ENCODE peak calls at places on chromosomes 7 and 10, in ten cellular contexts. E is mammary epithelial cell, O is CD14-positive monocyte, H is lower lobe of right lung, I is fibroblast of lung, X is uterus, L is adrenal gland, C is astrocyte, B is Panc1, S is pancreas. G is an unnamed sample.

GRCh38 chr7:151501676-151502075 is 18.0 kb downstream of the RHEB start:
- DNase-seq in X (no peak), S (no peak), L (no peak), E (no peak), I (no peak), C (no peak), O (no peak), H (no peak), B (no peak), G (no peak)

GRCh38 chr10:178208-178607 is 43.0 kb downstream of the ZMYND11 start:
- DNase-seq in O (no peak), I (peak), E (peak), X (no peak), C (peak), L (no peak), H (no peak), S (no peak), B (peak), G (no peak)

GRCh38 chr10:100646033-100646432 is 99.3 kb upstream of the PAX2 start:
- DNase-seq in L (no peak), X (no peak), O (no peak), E (no peak), C (no peak), S (no peak), I (no peak), B (no peak), H (no peak), G (no peak)

GRCh38 chr10:88687853-88688467 is 18.1 kb upstream of the LIPK start:
- DNase-seq in E (no peak), L (no peak), C (no peak), I (peak), S (no peak), H (no peak), X (no peak), O (no peak), B (no peak), G (no peak)

GRCh38 chr10:21432266-21432665 is 93.2 kb downstream of the SKIDA1 start:
- DNase-seq in S (no peak), O (no peak), B (no peak), X (no peak), C (no peak), E (peak), I (no peak), L (no peak), H (no peak), G (no peak)

GRCh38 chr7:23356726-23357125 is 57.6 kb downstream of the MALSU1 start:
- DNase-seq in O (no peak), B (no peak), H (no peak), X (no peak), L (no peak), I (no peak), S (no peak), C (no peak), E (peak), G (no peak)

GRCh38 chr7:23717788-23718187 is 7.8 kb downstream of the STK31 start:
- DNase-seq in C (no peak), X (no peak), L (no peak), S (no peak), H (no peak), E (no peak), O (no peak), B (no peak), I (no peak), G (no peak)

GRCh38 chr10:28331821-28332220 is 29.0 kb upstream of the MPP7 start:
- DNase-seq in E (peak), S (no peak), X (no peak), H (no peak), O (no peak), B (no peak), L (no peak), I (peak), C (peak), G (no peak)

GRCh38 chr10:78328592-78329404 is 295.1 kb downstream of the RPS24 start:
- DNase-seq in E (no peak), S (peak), C (no peak), O (no peak), B (no peak), L (peak), H (no peak), I (no peak), X (no peak), G (no peak)

GRCh38 chr7:151175793-151176311 is 8.4 kb upstream of the GBX1 start:
- DNase-seq in I (no peak), C (no peak), X (no peak), E (no peak), S (no peak), B (no peak), O (no peak), H (no peak), L (no peak), G (no peak)

GRCh38 chr7:20013551-20013950 is 203.6 kb downstream of the MACC1 start:
- DNase-seq in C (no peak), X (no peak), E (no peak), O (no peak), S (no peak), I (no peak), H (no peak), L (no peak), B (no peak), G (no peak)

GRCh38 chr7:121486590-121486989 is 90.5 kb upstream of the FAM3C start:
- DNase-seq in L (no peak), B (no peak), X (no peak), E (no peak), C (no peak), I (no peak), O (no peak), S (no peak), H (no peak), G (no peak)

GRCh38 chr10:70319183-70319582 is 35.4 kb upstream of the NPFFR1 start:
- DNase-seq in E (no peak), C (no peak), X (no peak), H (no peak), B (no peak), S (no peak), I (no peak), O (no peak), L (no peak), G (no peak)

GRCh38 chr7:90181485-90181884 is 27.2 kb downstream of the STEAP1 start:
- DNase-seq in H (no peak), L (no peak), B (no peak), I (no peak), X (no peak), E (no peak), S (no peak), O (no peak), C (no peak), G (no peak)

GRCh38 chr7:98149293-98149692 is 42.6 kb downstream of the LMTK2 start:
- DNase-seq in H (no peak), C (no peak), X (no peak), S (no peak), I (no peak), L (no peak), E (no peak), B (no peak), O (no peak), G (no peak)

GRCh38 chr10:78028438-78029293 is 649 bp downstream of the POLR3A start:
- DNase-seq in E (peak), X (no peak), C (peak), H (no peak), S (no peak), B (no peak), O (no peak), I (peak), L (peak), G (no peak)

GRCh38 chr7:96179863-96180262 is 142.0 kb downstream of the SLC25A13 start:
- DNase-seq in X (no peak), S (no peak), C (no peak), H (no peak), E (no peak), B (no peak), I (peak), L (no peak), O (no peak), G (no peak)

GRCh38 chr10:122504551-122504950 is 43.2 kb downstream of the HTRA1 start:
- DNase-seq in E (peak), H (peak), O (peak), B (no peak), L (peak), S (peak), C (peak), I (peak), X (peak), G (no peak)

GRCh38 chr7:12031638-12032037 is 179.5 kb upstream of the TMEM106B start:
- DNase-seq in X (no peak), O (no peak), B (no peak), S (no peak), L (no peak), H (no peak), E (peak), C (peak), I (peak), G (no peak)

GRCh38 chr10:35635576-35635975 is 6.5 kb downstream of the FZD8 start:
- DNase-seq in C (peak), B (peak), I (peak), E (peak), X (peak), H (no peak), S (peak), L (peak), O (no peak), G (no peak)

GRCh38 chr7:148318838-148319237 is 271.7 kb upstream of the C7orf33 start:
- DNase-seq in I (no peak), L (no peak), B (no peak), C (no peak), E (no peak), H (no peak), S (no peak), O (no peak), X (no peak), G (no peak)

GRCh38 chr7:51847461-51848134 is 531.0 kb upstream of the COBL start:
- DNase-seq in O (no peak), L (no peak), S (no peak), E (no peak), I (no peak), B (no peak), X (no peak), H (no peak), C (no peak), G (no peak)

GRCh38 chr7:26213821-26214515 is 12.4 kb downstream of the CBX3 start:
- DNase-seq in X (no peak), E (no peak), H (no peak), O (no peak), B (no peak), L (no peak), C (no peak), I (no peak), S (no peak), G (no peak)

GRCh38 chr7:19117870-19118608 is 603 bp upstream of the TWIST1 start:
- DNase-seq in I (no peak), L (no peak), E (no peak), X (no peak), H (no peak), O (no peak), S (no peak), C (no peak), B (no peak), G (no peak)

GRCh38 chr7:140672382-140673062 is at the start of gene ADCK2:
- DNase-seq in O (peak), C (no peak), B (no peak), S (peak), X (peak), E (peak), L (peak), H (peak), I (no peak), G (peak)

GRCh38 chr10:6351540-6351939 is 148.8 kb downstream of the PFKFB3 start:
- DNase-seq in C (no peak), E (no peak), H (no peak), X (no peak), O (no peak), S (no peak), I (no peak), L (no peak), B (no peak), G (no peak)

GRCh38 chr7:124784879-124785818 is 19.6 kb upstream of the GPR37 start:
- DNase-seq in B (peak), X (peak), E (peak), L (peak), C (peak), S (no peak), O (no peak), H (no peak), I (peak), G (no peak)

GRCh38 chr7:117781707-117782106 is 91.5 kb downstream of the CTTNBP2 start:
- DNase-seq in H (no peak), E (peak), O (no peak), I (peak), C (peak), X (no peak), L (no peak), S (no peak), B (no peak), G (no peak)
- TF ChIP-seq CTCF in H (no peak), E (peak), O (no peak), I (no peak), C (no peak), X (no peak), L (no peak), S (no peak), B (no peak), G (no peak)

GRCh38 chr10:96410296-96410695 is 51.5 kb upstream of the OPALIN start:
- DNase-seq in I (no peak), O (no peak), C (no peak), E (no peak), L (no peak), H (no peak), B (no peak), X (no peak), S (no peak), G (peak)
- TF ChIP-seq CTCF in I (no peak), O (no peak), C (no peak), E (no peak), L (no peak), H (no peak), B (no peak), X (no peak), S (no peak), G (no peak)

DNA sequence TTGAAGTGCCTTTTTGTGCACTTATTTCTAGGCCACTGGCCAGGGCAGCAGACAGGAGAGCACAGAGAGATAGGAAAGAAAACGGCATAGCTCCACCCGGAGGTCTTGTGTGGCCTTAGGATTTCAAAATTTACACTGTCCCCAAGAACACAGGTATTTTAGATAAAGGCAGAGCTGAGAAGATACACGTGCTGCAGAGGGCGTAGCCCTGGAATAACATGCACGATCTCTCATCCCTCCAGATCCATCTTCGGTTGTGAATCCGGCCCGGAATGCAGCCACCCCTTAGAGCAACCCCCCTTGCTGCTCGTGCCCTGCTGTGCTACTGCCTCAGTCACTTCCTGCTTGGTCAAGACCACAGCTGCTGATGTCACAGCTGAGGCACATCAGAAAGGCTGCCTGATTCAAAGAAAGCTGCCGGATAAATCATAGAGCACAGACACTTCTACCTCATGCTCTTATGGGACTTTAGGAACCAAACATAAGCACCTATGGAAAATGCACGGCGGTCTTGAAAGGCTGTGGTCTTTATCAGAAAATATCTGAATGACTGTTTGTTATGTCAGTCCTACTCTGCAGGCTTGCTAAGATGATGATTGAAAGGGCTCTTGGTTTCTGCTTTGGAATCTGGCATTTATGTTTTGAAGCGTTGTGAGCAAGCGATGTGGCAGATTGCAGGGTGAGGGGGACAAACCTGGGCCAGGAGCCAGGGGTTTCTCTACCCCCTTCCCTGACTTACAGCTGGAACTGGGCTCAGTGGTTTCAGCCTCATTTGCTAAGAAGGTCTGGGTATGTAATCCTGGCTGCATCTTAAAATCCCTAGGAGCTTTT is 152.0 kb downstream of the SVIL start:
- DNase-seq in X (no peak), O (no peak), H (no peak), E (no peak), C (peak), L (no peak), B (no peak), S (no peak), I (peak), G (no peak)
- TF ChIP-seq CTCF in X (no peak), O (no peak), H (no peak), E (no peak), C (no peak), L (no peak), B (no peak), S (no peak), I (no peak), G (no peak)

GRCh38 chr7:35185908-35186731 is 67.8 kb downstream of the TBX20 start:
- DNase-seq in H (no peak), I (peak), X (no peak), O (no peak), L (peak), C (peak), S (peak), B (no peak), E (peak), G (no peak)
- TF ChIP-seq CTCF in H (no peak), I (no peak), X (no peak), O (no peak), L (no peak), C (no peak), S (no peak), B (peak), E (no peak), G (no peak)

G was measured in suprapubic skin.